ENCODE peak calls at places on chromosomes 3 and 15, in six cellular contexts. L, R, O, T, D and K are unnamed samples.

GRCh38 chr15:90412356-90413194 is 24.5 kb downstream of the IQGAP1 start:
- DNase-seq in L (no peak), R (no peak), D (peak; percentile 87), O (peak; percentile 73), T (peak; percentile 61), K (no peak)

GRCh38 chr3:103218793-103219192 is 784.0 kb downstream of the ZPLD1 start:
- DNase-seq in L (no peak), O (no peak), R (no peak), D (no peak), T (no peak), K (no peak)

GRCh38 chr3:150059729-150060128 is 89.0 kb upstream of the PFN2 start:
- DNase-seq in L (no peak), R (no peak), T (no peak), D (no peak), O (no peak), K (no peak)

GRCh38 chr3:123088360-123088759 is 21.5 kb downstream of the PDIA5 start:
- DNase-seq in D (no peak), L (no peak), T (no peak), R (no peak), O (peak; percentile 15), K (no peak)

GRCh38 chr3:64889991-64890390 is 202.2 kb upstream of the ADAMTS9 start:
- DNase-seq in R (no peak), L (no peak), T (no peak), D (peak; percentile 11), O (no peak), K (no peak)

GRCh38 chr3:69181592-69182211 is 59.3 kb upstream of the LMOD3 start:
- DNase-seq in D (no peak), T (peak; percentile 78), O (no peak), R (peak; percentile 35), L (no peak), K (no peak)

GRCh38 chr3:109835958-109836357 is 498.6 kb upstream of the DPPA4 start:
- DNase-seq in L (no peak), R (no peak), D (no peak), T (no peak), O (no peak), K (no peak)

GRCh38 chr3:168870892-168871291 is 775.2 kb upstream of the GOLIM4 start:
- DNase-seq in D (no peak), O (no peak), T (peak; percentile 8), L (no peak), R (no peak), K (no peak)

GRCh38 chr15:66566963-66567531 is 1.2 kb upstream of the LCTL start:
- DNase-seq in L (peak; percentile 78), O (peak; percentile 93), D (peak; percentile 95), T (peak; percentile 70), R (peak; percentile 47), K (peak; percentile 21)

GRCh38 chr3:114418107-114418506 is 124.3 kb downstream of the TIGIT start:
- DNase-seq in T (peak; percentile 72), D (no peak), L (no peak), O (no peak), R (no peak), K (no peak)

GRCh38 chr3:64908292-64908691 is 220.5 kb upstream of the ADAMTS9 start:
- DNase-seq in T (peak; percentile 31), O (no peak), D (no peak), L (no peak), R (no peak), K (no peak)

GRCh38 chr3:98657429-98657828 is 64.0 kb upstream of the CPOX start:
- DNase-seq in D (peak; percentile 82), R (peak; percentile 63), O (peak; percentile 88), T (peak; percentile 9), L (peak; percentile 43), K (no peak)

GRCh38 chr3:13617097-13617738 is 68.3 kb downstream of the FBLN2 start:
- DNase-seq in R (no peak), O (no peak), L (no peak), T (no peak), D (no peak), K (no peak)

GRCh38 chr3:134904333-134904771 is 109.3 kb downstream of the EPHB1 start:
- DNase-seq in L (no peak), T (no peak), O (no peak), R (no peak), D (no peak), K (no peak)

GRCh38 chr3:182436547-182436946 is 356.8 kb upstream of the ATP11B start:
- DNase-seq in T (no peak), O (no peak), D (no peak), L (no peak), R (no peak), K (no peak)

GRCh38 chr3:9769426-9770275 is at the start of gene CAMK1:
- DNase-seq in T (peak; percentile 43), D (peak; percentile 86), R (peak; percentile 88), L (peak; percentile 82), O (peak; percentile 92), K (peak; percentile 43)

GRCh38 chr15:74378853-74379252 is 11.4 kb upstream of the CYP11A1 start:
- DNase-seq in L (no peak), D (no peak), O (no peak), R (peak; percentile 26), T (no peak), K (no peak)

GRCh38 chr15:50219820-50220219 is 37.8 kb downstream of the SLC27A2 start:
- DNase-seq in D (no peak), L (no peak), R (no peak), T (peak; percentile 20), O (no peak), K (no peak)

GRCh38 chr15:57734860-57735259 is 28.3 kb downstream of the POLR2M start:
- DNase-seq in O (no peak), D (no peak), R (no peak), L (no peak), T (no peak), K (no peak)

GRCh38 chr15:40289140-40289775 is 6.4 kb upstream of the ANKRD63 start:
- DNase-seq in D (no peak), R (peak; percentile 84), L (no peak), T (no peak), O (no peak), K (no peak)

GRCh38 chr15:61157933-61158332 is 71.2 kb downstream of the RORA start:
- DNase-seq in T (peak; percentile 83), L (no peak), O (no peak), D (no peak), R (no peak), K (no peak)

GRCh38 chr15:61159901-61160300 is 69.2 kb downstream of the RORA start:
- DNase-seq in R (no peak), D (no peak), L (no peak), T (no peak), O (no peak), K (no peak)

GRCh38 chr15:61151791-61152190 is 77.3 kb downstream of the RORA start:
- DNase-seq in T (no peak), R (no peak), L (no peak), O (no peak), D (no peak), K (no peak)

DNA sequence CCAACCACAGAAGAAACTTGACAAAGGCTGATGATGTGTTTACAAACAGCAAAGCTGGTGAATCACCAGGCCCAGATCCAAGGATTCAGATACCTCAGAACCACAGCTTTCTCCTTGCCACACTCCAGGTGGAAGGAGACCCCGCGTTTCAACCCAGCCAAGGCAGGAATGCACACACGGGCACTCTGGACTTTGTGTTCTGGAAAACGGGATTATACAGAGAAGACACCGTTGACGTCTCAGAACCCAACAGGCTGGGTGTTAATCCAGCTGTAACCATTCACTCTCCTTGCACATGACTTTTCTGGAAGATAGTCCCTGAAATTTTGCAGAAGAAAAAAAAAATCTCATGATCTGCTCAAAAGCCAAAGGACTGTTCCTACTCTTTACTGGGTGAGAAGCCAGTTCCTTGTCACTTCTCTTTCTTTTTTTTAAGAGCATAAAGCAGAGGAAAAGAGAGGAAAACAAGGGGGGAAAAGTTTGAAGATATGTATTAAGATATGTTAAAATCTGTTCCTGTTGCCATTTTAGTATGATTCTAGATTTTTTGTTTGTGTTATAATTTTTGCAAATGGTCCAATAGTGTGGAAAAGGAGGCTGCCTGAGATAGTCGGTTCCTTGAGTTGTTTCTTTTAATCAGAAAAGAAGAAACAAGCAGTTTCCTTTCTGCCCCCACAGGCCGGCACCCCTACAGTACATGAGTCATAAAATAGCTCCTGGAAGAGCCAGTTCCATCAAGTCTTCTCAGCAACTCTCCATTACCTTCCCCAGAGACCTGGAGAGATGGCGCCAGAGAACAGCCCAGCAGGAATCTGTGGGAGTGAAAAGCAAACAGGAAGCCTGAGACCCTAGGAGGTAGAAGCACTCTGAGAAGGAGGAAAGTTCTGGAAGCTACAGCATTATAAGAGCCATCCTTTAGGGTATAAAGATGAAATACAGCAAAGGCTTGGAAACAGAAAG is 73.1 kb downstream of the RORA start:
- DNase-seq in O (peak; percentile 78), D (peak; percentile 50), R (no peak), T (peak; percentile 89), L (no peak), K (no peak)
- TF ChIP-seq CTCF in O (no peak), D (peak; percentile 39), R (no peak), T (peak; percentile 10), L (no peak), K (no peak)

GRCh38 chr15:47839233-47839867 is 122.0 kb downstream of the SEMA6D start:
- DNase-seq in O (no peak), T (no peak), L (no peak), R (no peak), D (no peak), K (no peak)

DNA sequence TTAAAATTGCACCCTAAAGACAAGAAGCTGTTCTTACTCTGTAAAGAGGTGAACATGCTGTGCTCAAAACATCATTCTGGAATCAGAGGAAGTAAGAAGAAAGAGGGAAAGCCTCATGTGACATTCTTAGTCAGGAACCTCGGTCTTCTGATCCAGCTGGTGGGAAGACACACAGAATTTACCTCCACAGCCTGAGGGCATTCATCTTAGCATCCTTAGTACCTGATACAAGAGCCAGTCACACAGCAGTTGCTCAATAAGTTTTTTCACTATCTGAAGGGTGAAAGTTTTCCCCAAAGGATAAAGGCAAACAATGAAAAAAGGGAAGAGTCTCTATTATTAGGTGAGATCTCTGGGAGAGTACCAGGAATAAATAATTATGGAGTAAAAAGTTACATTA is 116.8 kb downstream of the SEMA6D start:
- DNase-seq in T (no peak), R (no peak), L (no peak), O (no peak), D (no peak), K (no peak)
- TF ChIP-seq CTCF in T (no peak), R (no peak), L (no peak), O (no peak), D (no peak), K (no peak)

GRCh38 chr3:8757551-8758518 is 11.6 kb downstream of the OXTR start:
- DNase-seq in O (peak; percentile 48), D (no peak), T (peak; percentile 87), L (no peak), R (no peak), K (no peak)
- TF ChIP-seq CTCF in O (no peak), D (no peak), T (no peak), L (no peak), R (no peak), K (no peak)

DNA sequence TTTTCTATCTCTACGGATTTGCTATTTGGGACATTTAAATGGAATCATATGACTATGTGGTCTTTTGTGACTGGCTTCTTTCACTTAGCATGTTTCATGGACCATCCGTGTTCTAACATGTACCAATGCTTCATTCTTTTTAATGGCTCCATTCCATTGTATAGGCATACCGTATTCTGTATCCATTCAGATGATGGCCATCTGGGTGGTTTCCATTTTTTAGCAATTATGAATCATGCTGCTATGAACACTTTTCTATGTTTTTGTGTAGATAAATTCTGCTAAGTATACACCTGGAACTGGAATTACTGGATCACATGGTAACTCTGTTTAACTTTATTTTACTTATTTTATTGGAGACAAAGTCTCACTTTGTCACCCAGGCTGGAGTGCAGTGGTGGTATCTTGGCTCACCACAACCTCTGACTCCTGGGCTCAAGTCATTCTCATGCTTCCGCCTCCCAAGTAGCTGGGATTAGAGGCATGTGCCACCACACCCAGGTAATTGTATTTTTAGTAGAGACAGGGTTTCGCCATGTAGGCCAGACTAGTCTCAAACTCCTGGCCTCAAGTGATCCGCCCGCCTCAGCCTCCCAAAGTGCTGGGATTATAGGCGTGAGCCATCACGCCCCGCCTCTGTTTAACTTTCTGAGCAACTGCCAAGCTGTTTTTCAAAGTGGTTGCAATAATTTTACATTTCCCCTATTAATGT is 13.4 kb downstream of the UBP1 start:
- DNase-seq in D (no peak), R (peak; percentile 75), O (peak; percentile 52), L (no peak), T (no peak), K (no peak)
- TF ChIP-seq CTCF in D (no peak), R (no peak), O (no peak), L (no peak), T (no peak), K (no peak)